ENCODE peak calls at places on chromosomes 12 and 14, in six cellular contexts. M is C1 segment of cervical spinal cord; B is lower lobe of right lung; T is stimulated activated CD4-positive, alpha-beta T cell treated with anti-CD3 and anti-CD28 coated beads, Interleukin-12 subunit alpha, Interleukin-12 subunit beta, amount 100 ng/mL, for 4 hours; Y is non-pigmented ciliary epithelial cell; W is stimulated activated CD8-positive, alpha-beta memory T cell treated with anti-CD3 and anti-CD28 coated beads, Interleukin-7, amount 100 ng/mL, for 24 hours. V is an unnamed sample.

GRCh38 chr12:46246021-46246700 is 22.7 kb downstream of the SLC38A1 start:
- DNase-seq in M (no peak), B (no peak), T (no peak), Y (no peak), W (no peak), V (no peak)

GRCh38 chr14:103372552-103373304 is 12.5 kb upstream of the MARK3 start:
- DNase-seq in M (no peak), B (no peak), T (no peak), Y (peak; percentile 72), W (no peak), V (peak; percentile 59)

GRCh38 chr14:55052259-55052930 is 948 bp downstream of the MAPK1IP1L start:
- DNase-seq in M (no peak), B (no peak), T (no peak), Y (no peak), W (no peak), V (no peak)

GRCh38 chr12:47963340-47964040 is at the start of gene TMEM106C:
- DNase-seq in M (peak; percentile 66), B (peak; percentile 94), T (peak; percentile 91), Y (peak; percentile 41), W (peak; percentile 79), V (peak; percentile 89)

GRCh38 chr12:92079054-92079385 is 66.6 kb downstream of the BTG1 start:
- DNase-seq in M (no peak), B (no peak), T (no peak), Y (no peak), W (no peak), V (no peak)

GRCh38 chr12:103586132-103586531 is 941 bp upstream of the STAB2 start:
- DNase-seq in M (no peak), B (no peak), T (no peak), Y (no peak), W (no peak), V (no peak)

GRCh38 chr12:96776908-96777307 is 130.1 kb upstream of the NEDD1 start:
- DNase-seq in M (no peak), B (no peak), T (no peak), Y (no peak), W (no peak), V (no peak)

GRCh38 chr14:51989293-51990234 is at the start of gene RTRAF:
- DNase-seq in M (peak; percentile 81), B (peak; percentile 97), T (peak; percentile 89), Y (peak; percentile 65), W (peak; percentile 74), V (peak; percentile 85)